ENCODE peak calls at places on chromosomes 3 and 15, in ten cellular contexts. Y, S, Z, J, E, B, X, F, L and K are unnamed samples.

GRCh38 chr15:66459818-66460615 is 37.5 kb downstream of the SNAPC5 start:
- DNase-seq in Y (no peak), S (no peak), Z (no peak), J (peak; percentile 44), E (no peak), B (no peak), X (peak; percentile 80), F (no peak), L (no peak), K (no peak)

GRCh38 chr15:49688135-49688790 is 67.4 kb downstream of the DTWD1 start:
- DNase-seq in Y (no peak), S (no peak), Z (no peak), J (peak; percentile 74), E (no peak), B (peak; percentile 10), X (no peak), F (no peak), L (no peak), K (no peak)

GRCh38 chr3:183975981-183976662 is 41.6 kb downstream of the ABCC5 start:
- DNase-seq in Y (no peak), S (no peak), Z (no peak), J (no peak), E (no peak), B (no peak), X (no peak), F (no peak), L (peak; percentile 45), K (no peak)

GRCh38 chr3:80283783-80284182 is 516.0 kb upstream of the ROBO1 start:
- DNase-seq in Y (no peak), S (no peak), Z (no peak), J (no peak), E (no peak), B (no peak), X (no peak), F (no peak), L (no peak), K (no peak)

GRCh38 chr3:172517859-172518466 is 5.3 kb downstream of the TNFSF10 start:
- DNase-seq in Y (no peak), S (no peak), Z (no peak), J (peak; percentile 32), E (peak; percentile 66), B (no peak), X (no peak), F (peak; percentile 70), L (peak; percentile 93), K (no peak)

GRCh38 chr15:67594793-67595192 is 52.3 kb downstream of the MAP2K5 start:
- DNase-seq in Y (no peak), S (no peak), Z (no peak), J (no peak), E (no peak), B (no peak), X (no peak), F (no peak), L (no peak), K (no peak)

GRCh38 chr15:50044904-50045303 is 74.1 kb downstream of the ATP8B4 start:
- DNase-seq in Y (no peak), S (no peak), Z (no peak), J (no peak), E (no peak), B (no peak), X (no peak), F (no peak), L (no peak), K (no peak)

GRCh38 chr3:187243933-187244564 is 46.8 kb downstream of the RTP1 start:
- DNase-seq in Y (no peak), S (no peak), Z (peak; percentile 58), J (peak; percentile 58), E (no peak), B (no peak), X (no peak), F (no peak), L (no peak), K (no peak)

GRCh38 chr3:139597947-139598346 is 58.4 kb upstream of the RBP1 start:
- DNase-seq in Y (no peak), S (no peak), Z (no peak), J (no peak), E (no peak), B (no peak), X (no peak), F (no peak), L (no peak), K (no peak)

GRCh38 chr3:197742795-197743194 is 6.1 kb upstream of the RUBCN start:
- DNase-seq in Y (no peak), S (no peak), Z (no peak), J (no peak), E (no peak), B (no peak), X (no peak), F (no peak), L (no peak), K (no peak)

GRCh38 chr3:134080761-134081160 is 51.0 kb upstream of the SLCO2A1 start:
- DNase-seq in Y (no peak), S (no peak), Z (no peak), J (no peak), E (no peak), B (no peak), X (no peak), F (no peak), L (no peak), K (no peak)

GRCh38 chr15:67501177-67501835 is 19.6 kb upstream of the C15orf61 start:
- DNase-seq in Y (no peak), S (peak; percentile 12), Z (no peak), J (peak; percentile 57), E (no peak), B (peak; percentile 84), X (peak; percentile 11), F (no peak), L (peak; percentile 53), K (peak; percentile 51)

GRCh38 chr3:1734494-1735122 is 364.1 kb upstream of the CNTN4 start:
- DNase-seq in Y (no peak), S (no peak), Z (no peak), J (no peak), E (no peak), B (no peak), X (no peak), F (no peak), L (no peak), K (no peak)

GRCh38 chr3:107392549-107393165 is 15.4 kb downstream of the CCDC54 start:
- DNase-seq in Y (no peak), S (no peak), Z (no peak), J (peak; percentile 76), E (no peak), B (no peak), X (peak; percentile 81), F (no peak), L (no peak), K (peak; percentile 12)

GRCh38 chr3:50401973-50402372 is 42.7 kb upstream of the TMEM115 start:
- DNase-seq in Y (no peak), S (no peak), Z (no peak), J (no peak), E (no peak), B (no peak), X (no peak), F (no peak), L (no peak), K (no peak)

GRCh38 chr3:102400142-102400541 is 34.7 kb upstream of the ZPLD1 start:
- DNase-seq in Y (no peak), S (no peak), Z (no peak), J (peak; percentile 1), E (no peak), B (no peak), X (no peak), F (no peak), L (no peak), K (no peak)